ENCODE peak calls at places on chromosomes 4 and X, in four cellular contexts. One of them, this sample, is unnamed.

GRCh38 chr4:10495651-10496050 is 38.4 kb upstream of the ZNF518B start:
- DNase-seq in aorta: no peak
- DNase-seq in skeletal muscle cell: no peak
- DNase-seq in transverse colon: no peak
- DNase-seq in this sample: no peak

GRCh38 chrX:29044802-29045201 is 457.6 kb downstream of the IL1RAPL1 start:
- DNase-seq in aorta: no peak
- DNase-seq in skeletal muscle cell: no peak
- DNase-seq in transverse colon: no peak
- DNase-seq in this sample: no peak

GRCh38 chr4:43457866-43458265 is 565.4 kb downstream of the GRXCR1 start:
- DNase-seq in aorta: no peak
- DNase-seq in skeletal muscle cell: no peak
- DNase-seq in transverse colon: no peak
- DNase-seq in this sample: no peak

GRCh38 chrX:17405225-17405969 is 30.4 kb downstream of the NHS start:
- DNase-seq in aorta: no peak
- DNase-seq in skeletal muscle cell: no peak
- DNase-seq in transverse colon: no peak
- DNase-seq in this sample: no peak

GRCh38 chr4:123250843-123251242 is 145.8 kb upstream of the SPRY1 start:
- DNase-seq in aorta: no peak
- DNase-seq in skeletal muscle cell: no peak
- DNase-seq in transverse colon: no peak
- DNase-seq in this sample: no peak

GRCh38 chr4:170008376-170008775 is 17.8 kb downstream of the MFAP3L start:
- DNase-seq in aorta: no peak
- DNase-seq in skeletal muscle cell: no peak
- DNase-seq in transverse colon: no peak
- DNase-seq in this sample: peak; percentile 64

GRCh38 chr4:40924096-40924792 is 174.5 kb downstream of the NSUN7 start:
- DNase-seq in aorta: peak; percentile 93
- DNase-seq in skeletal muscle cell: no peak
- DNase-seq in transverse colon: peak; percentile 63
- DNase-seq in this sample: no peak

GRCh38 chr4:143728171-143728570 is 27.7 kb upstream of the FREM3 start:
- DNase-seq in aorta: no peak
- DNase-seq in skeletal muscle cell: peak; percentile 39
- DNase-seq in transverse colon: no peak
- DNase-seq in this sample: no peak

GRCh38 chr4:121220698-121221097 is 56.6 kb upstream of the TNIP3 start:
- DNase-seq in aorta: no peak
- DNase-seq in skeletal muscle cell: no peak
- DNase-seq in transverse colon: no peak
- DNase-seq in this sample: no peak

GRCh38 chr4:126969360-126969759 is 663.4 kb upstream of the INTU start:
- DNase-seq in aorta: no peak
- DNase-seq in skeletal muscle cell: no peak
- DNase-seq in transverse colon: no peak
- DNase-seq in this sample: no peak

GRCh38 chrX:40852573-40852972 is 117.2 kb upstream of the MED14 start:
- DNase-seq in aorta: no peak
- DNase-seq in skeletal muscle cell: no peak
- DNase-seq in transverse colon: no peak
- DNase-seq in this sample: no peak

GRCh38 chr4:148071009-148071408 is 339.1 kb downstream of the ARHGAP10 start:
- DNase-seq in aorta: no peak
- DNase-seq in skeletal muscle cell: no peak
- DNase-seq in transverse colon: no peak
- DNase-seq in this sample: no peak

GRCh38 chr4:125319311-125319710 is 4.6 kb downstream of the FAT4 start:
- DNase-seq in aorta: no peak
- DNase-seq in skeletal muscle cell: no peak
- DNase-seq in transverse colon: no peak
- DNase-seq in this sample: no peak

GRCh38 chr4:145482209-145483021 is 762 bp downstream of the SMAD1 start:
- DNase-seq in aorta: peak; percentile 79
- DNase-seq in skeletal muscle cell: peak; percentile 75
- DNase-seq in transverse colon: peak; percentile 61
- DNase-seq in this sample: peak; percentile 18

GRCh38 chrX:102858826-102859627 is 78.0 kb upstream of the RAB40AL start:
- DNase-seq in aorta: no peak
- DNase-seq in skeletal muscle cell: no peak
- DNase-seq in transverse colon: no peak
- DNase-seq in this sample: no peak

GRCh38 chr4:11507920-11508319 is 79.2 kb upstream of the HS3ST1 start:
- DNase-seq in aorta: no peak
- DNase-seq in skeletal muscle cell: no peak
- DNase-seq in transverse colon: no peak
- DNase-seq in this sample: no peak

GRCh38 chrX:112913807-112914206 is 73.2 kb upstream of the AMOT start:
- DNase-seq in aorta: no peak
- DNase-seq in skeletal muscle cell: no peak
- DNase-seq in transverse colon: no peak
- DNase-seq in this sample: no peak

GRCh38 chr4:42618018-42618417 is 38.9 kb downstream of the ATP8A1 start:
- DNase-seq in aorta: no peak
- DNase-seq in skeletal muscle cell: no peak
- DNase-seq in transverse colon: peak; percentile 57
- DNase-seq in this sample: no peak

GRCh38 chrX:35682481-35682880 is 115.7 kb upstream of the MAGEB16 start:
- DNase-seq in aorta: no peak
- DNase-seq in skeletal muscle cell: no peak
- DNase-seq in transverse colon: no peak
- DNase-seq in this sample: no peak

GRCh38 chr4:53116959-53117358 is 248.9 kb downstream of the SCFD2 start:
- DNase-seq in aorta: no peak
- DNase-seq in skeletal muscle cell: no peak
- DNase-seq in transverse colon: no peak
- DNase-seq in this sample: no peak

GRCh38 chr4:54090804-54091623 is 8.9 kb upstream of the GSX2 start:
- DNase-seq in aorta: peak; percentile 83
- DNase-seq in skeletal muscle cell: no peak
- DNase-seq in transverse colon: peak; percentile 50
- DNase-seq in this sample: no peak

GRCh38 chrX:46444011-46444410 is 101.2 kb downstream of the ZNF674 start:
- DNase-seq in aorta: no peak
- DNase-seq in skeletal muscle cell: peak; percentile 63
- DNase-seq in transverse colon: no peak
- DNase-seq in this sample: peak; percentile 79

GRCh38 chr4:176769519-176769918 is 23.2 kb downstream of the VEGFC start:
- DNase-seq in aorta: no peak
- DNase-seq in skeletal muscle cell: peak; percentile 95
- DNase-seq in transverse colon: no peak
- DNase-seq in this sample: peak; percentile 86

GRCh38 chr4:165464813-165465381 is 86.1 kb downstream of the CPE start:
- DNase-seq in aorta: no peak
- DNase-seq in skeletal muscle cell: no peak
- DNase-seq in transverse colon: no peak
- DNase-seq in this sample: no peak

GRCh38 chrX:50813843-50814661 is at the start of gene SHROOM4:
- DNase-seq in aorta: peak; percentile 86
- DNase-seq in skeletal muscle cell: peak; percentile 25
- DNase-seq in transverse colon: peak; percentile 46
- DNase-seq in this sample: no peak

GRCh38 chrX:123976671-123977316 is 15.3 kb downstream of the STAG2 start:
- DNase-seq in aorta: no peak
- DNase-seq in skeletal muscle cell: no peak
- DNase-seq in transverse colon: no peak
- DNase-seq in this sample: no peak

GRCh38 chr4:475962-476361 is 23.0 kb downstream of the ZNF721 start:
- DNase-seq in aorta: no peak
- DNase-seq in skeletal muscle cell: no peak
- DNase-seq in transverse colon: no peak
- DNase-seq in this sample: no peak

GRCh38 chr4:142408003-142408441 is 438.1 kb downstream of the INPP4B start:
- DNase-seq in aorta: no peak
- DNase-seq in skeletal muscle cell: no peak
- DNase-seq in transverse colon: no peak
- DNase-seq in this sample: peak; percentile 88

GRCh38 chr4:88567591-88567990 is 24.7 kb upstream of the HERC3 start:
- DNase-seq in aorta: no peak
- DNase-seq in skeletal muscle cell: no peak
- DNase-seq in transverse colon: no peak
- DNase-seq in this sample: no peak

GRCh38 chrX:129876734-129877395 is 29.1 kb upstream of the UTP14A start:
- DNase-seq in aorta: no peak
- DNase-seq in skeletal muscle cell: peak; percentile 4
- DNase-seq in transverse colon: no peak
- DNase-seq in this sample: peak; percentile 16

GRCh38 chr4:73904491-73904890 is 35.3 kb downstream of the CXCL1 start:
- DNase-seq in aorta: no peak
- DNase-seq in skeletal muscle cell: no peak
- DNase-seq in transverse colon: no peak
- DNase-seq in this sample: no peak

GRCh38 chr4:2390146-2390545 is 28.3 kb downstream of the ZFYVE28 start:
- DNase-seq in aorta: no peak
- DNase-seq in skeletal muscle cell: no peak
- DNase-seq in transverse colon: no peak
- DNase-seq in this sample: no peak

GRCh38 chr4:56959064-56959463 is 18.3 kb downstream of the NOA1 start:
- DNase-seq in aorta: no peak
- DNase-seq in skeletal muscle cell: no peak
- DNase-seq in transverse colon: no peak
- DNase-seq in this sample: no peak

GRCh38 chr4:56953680-56954520 is 23.5 kb downstream of the NOA1 start:
- DNase-seq in aorta: no peak
- DNase-seq in skeletal muscle cell: no peak
- DNase-seq in transverse colon: no peak
- DNase-seq in this sample: no peak

GRCh38 chr4:56961107-56961500 is 16.3 kb downstream of the NOA1 start:
- DNase-seq in aorta: no peak
- DNase-seq in skeletal muscle cell: no peak
- DNase-seq in transverse colon: no peak
- DNase-seq in this sample: no peak

DNA sequence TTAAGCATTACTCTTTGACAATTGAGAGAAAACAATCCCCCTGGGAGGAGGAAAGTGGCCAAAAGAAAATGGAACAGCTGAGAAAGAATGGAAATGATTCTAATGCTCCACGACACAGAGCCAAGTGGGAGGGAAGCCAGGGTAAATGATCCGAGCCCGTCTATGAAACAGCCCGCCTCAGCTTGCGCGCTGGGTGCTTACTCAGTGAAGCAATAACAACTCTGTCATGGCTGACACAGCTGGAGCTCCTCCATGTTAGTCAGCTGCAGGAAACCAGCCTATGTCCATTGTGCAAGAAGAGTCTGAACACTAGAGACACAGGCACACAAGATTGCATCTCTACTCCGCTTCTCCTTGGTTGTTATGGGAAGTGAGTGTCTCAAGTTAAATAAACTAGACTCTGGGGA is 19.3 kb downstream of the NOA1 start:
- DNase-seq in aorta: peak; percentile 93
- DNase-seq in skeletal muscle cell: peak; percentile 98
- DNase-seq in transverse colon: peak; percentile 68
- DNase-seq in this sample: no peak
- H3K4me3 ChIP-seq in aorta: no peak overlapping the region
- H3K4me3 ChIP-seq in skeletal muscle cell: peak overlapping the region; percentile 10
- H3K4me3 ChIP-seq in transverse colon: no peak overlapping the region
- H3K4me3 ChIP-seq in this sample: no peak overlapping the region

GRCh38 chr4:132062611-132063239 is 1086.4 kb upstream of the PCDH10 start:
- DNase-seq in aorta: no peak
- DNase-seq in skeletal muscle cell: no peak
- DNase-seq in transverse colon: no peak
- DNase-seq in this sample: no peak

GRCh38 chr4:132056466-132056865 is 1092.6 kb upstream of the PCDH10 start:
- DNase-seq in aorta: no peak
- DNase-seq in skeletal muscle cell: no peak
- DNase-seq in transverse colon: no peak
- DNase-seq in this sample: no peak

GRCh38 chr4:132063829-132064228 is 1085.3 kb upstream of the PCDH10 start:
- DNase-seq in aorta: no peak
- DNase-seq in skeletal muscle cell: no peak
- DNase-seq in transverse colon: no peak
- DNase-seq in this sample: no peak

DNA sequence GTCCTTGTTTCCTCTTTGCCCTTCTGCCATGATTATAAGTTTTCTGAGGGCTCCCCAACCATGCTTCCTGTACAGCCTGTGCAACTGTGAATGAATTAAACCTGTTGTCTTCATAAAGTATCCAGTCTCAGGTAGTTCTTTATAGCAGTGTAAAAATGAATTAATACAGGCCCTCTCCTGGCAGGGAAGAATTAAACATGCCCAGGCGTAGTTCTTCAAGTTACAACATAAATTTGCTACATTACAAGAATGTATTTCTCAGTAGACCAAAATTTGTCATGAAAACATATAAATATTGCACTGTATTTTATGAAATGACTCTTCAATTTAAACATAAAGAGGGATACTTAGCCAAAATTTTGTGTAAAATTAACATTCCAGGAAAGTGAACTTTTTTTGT is 1089.9 kb upstream of the PCDH10 start:
- DNase-seq in aorta: no peak
- DNase-seq in skeletal muscle cell: no peak
- DNase-seq in transverse colon: no peak
- DNase-seq in this sample: no peak
- H3K4me3 ChIP-seq in aorta: no peak overlapping the region
- H3K4me3 ChIP-seq in skeletal muscle cell: no peak overlapping the region
- H3K4me3 ChIP-seq in transverse colon: no peak overlapping the region
- H3K4me3 ChIP-seq in this sample: no peak overlapping the region

GRCh38 chr4:76736434-76736833 is 161.5 kb downstream of the SOWAHB start:
- DNase-seq in aorta: no peak
- DNase-seq in skeletal muscle cell: no peak
- DNase-seq in transverse colon: no peak
- DNase-seq in this sample: no peak

GRCh38 chr4:76740866-76741662 is 156.9 kb downstream of the SOWAHB start:
- DNase-seq in aorta: peak; percentile 69
- DNase-seq in skeletal muscle cell: no peak
- DNase-seq in transverse colon: no peak
- DNase-seq in this sample: no peak

GRCh38 chr4:76737180-76737579 is 160.8 kb downstream of the SOWAHB start:
- DNase-seq in aorta: no peak
- DNase-seq in skeletal muscle cell: no peak
- DNase-seq in transverse colon: no peak
- DNase-seq in this sample: no peak

GRCh38 chr4:76740192-76740591 is 157.8 kb downstream of the SOWAHB start:
- DNase-seq in aorta: peak; percentile 67
- DNase-seq in skeletal muscle cell: no peak
- DNase-seq in transverse colon: no peak
- DNase-seq in this sample: no peak

GRCh38 chr4:76738081-76738931 is 159.6 kb downstream of the SOWAHB start:
- DNase-seq in aorta: peak; percentile 83
- DNase-seq in skeletal muscle cell: peak; percentile 78
- DNase-seq in transverse colon: no peak
- DNase-seq in this sample: no peak
- H3K4me3 ChIP-seq in aorta: no peak overlapping the region
- H3K4me3 ChIP-seq in skeletal muscle cell: no peak overlapping the region
- H3K4me3 ChIP-seq in transverse colon: no peak overlapping the region
- H3K4me3 ChIP-seq in this sample: no peak overlapping the region

DNA sequence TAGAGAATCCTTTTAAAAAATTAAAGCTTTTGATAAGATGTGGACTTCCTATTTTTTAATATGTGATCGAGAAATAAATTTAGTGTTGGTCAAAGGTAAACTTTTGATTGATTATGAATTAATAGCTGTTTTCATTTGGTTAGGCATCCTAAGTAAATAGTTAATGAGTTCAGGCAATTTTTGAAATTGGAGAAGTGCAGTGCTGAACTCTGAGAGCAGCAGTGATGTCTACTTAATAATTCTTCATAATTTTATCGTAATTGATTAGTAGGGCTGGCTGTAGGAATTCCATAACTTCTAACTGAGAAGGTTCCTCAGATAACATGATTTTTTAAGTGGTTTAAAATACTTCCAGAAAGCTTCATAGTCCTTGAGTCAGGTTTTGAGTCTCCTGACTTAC is 1.5 kb downstream of the MND1 start:
- DNase-seq in aorta: no peak
- DNase-seq in skeletal muscle cell: no peak
- DNase-seq in transverse colon: no peak
- DNase-seq in this sample: no peak
- H3K4me3 ChIP-seq in aorta: no peak overlapping the region
- H3K4me3 ChIP-seq in skeletal muscle cell: no peak overlapping the region
- H3K4me3 ChIP-seq in transverse colon: peak overlapping the region; percentile 90
- H3K4me3 ChIP-seq in this sample: peak overlapping the region; percentile 61